ENCODE peak calls at places on chromosomes 12 and 14, in seven cellular contexts. L is iPS DF 6.9, O is H9, J is endodermal cell, I is A549, U is left ventricle myocardium inferior, A is astrocyte. E is an unnamed sample.

GRCh38 chr12:130281157-130281799 is 56.4 kb upstream of the PIWIL1 start:
- DNase-seq in L (no peak), O (peak), J (peak), I (peak), U (no peak), A (no peak), E (no peak)

GRCh38 chr14:61502459-61503093 is 181.2 kb downstream of the PRKCH start:
- DNase-seq in L (no peak), O (peak), J (peak), I (no peak), U (no peak), A (peak), E (no peak)

GRCh38 chr12:88579572-88579940 is 715 bp downstream of the KITLG start:
- DNase-seq in L (no peak), O (no peak), J (peak), I (peak), U (peak), A (no peak), E (peak)

GRCh38 chr12:10143205-10143604 is 13.2 kb upstream of the CLEC7A start:
- DNase-seq in L (no peak), O (no peak), J (no peak), I (no peak), U (no peak), A (no peak), E (no peak)

GRCh38 chr14:39430762-39431415 is 1.3 kb downstream of the FBXO33 start:
- DNase-seq in L (no peak), O (no peak), J (peak), I (no peak), U (no peak), A (no peak), E (no peak)

GRCh38 chr12:54988402-54989054 is 4.0 kb upstream of the TESPA1 start:
- DNase-seq in L (no peak), O (no peak), J (no peak), I (no peak), U (peak), A (no peak), E (peak)

GRCh38 chr14:61611880-61612630 is 83.3 kb upstream of the HIF1A start:
- DNase-seq in L (no peak), O (no peak), J (no peak), I (no peak), U (no peak), A (no peak), E (no peak)

GRCh38 chr12:2535583-2536187 is 259.1 kb upstream of the FKBP4 start:
- DNase-seq in L (no peak), O (no peak), J (no peak), I (no peak), U (no peak), A (no peak), E (no peak)

GRCh38 chr14:72559227-72559626 is 334.7 kb downstream of the DPF3 start:
- DNase-seq in L (no peak), O (no peak), J (peak), I (no peak), U (no peak), A (peak), E (no peak)

GRCh38 chr12:51721281-51721940 is 127.1 kb downstream of the FIGNL2 start:
- DNase-seq in L (peak), O (peak), J (peak), I (no peak), U (peak), A (peak), E (peak)

GRCh38 chr12:47828008-47828966 is 8.6 kb upstream of the HDAC7 start:
- DNase-seq in L (no peak), O (no peak), J (no peak), I (no peak), U (peak), A (no peak), E (no peak)

DNA sequence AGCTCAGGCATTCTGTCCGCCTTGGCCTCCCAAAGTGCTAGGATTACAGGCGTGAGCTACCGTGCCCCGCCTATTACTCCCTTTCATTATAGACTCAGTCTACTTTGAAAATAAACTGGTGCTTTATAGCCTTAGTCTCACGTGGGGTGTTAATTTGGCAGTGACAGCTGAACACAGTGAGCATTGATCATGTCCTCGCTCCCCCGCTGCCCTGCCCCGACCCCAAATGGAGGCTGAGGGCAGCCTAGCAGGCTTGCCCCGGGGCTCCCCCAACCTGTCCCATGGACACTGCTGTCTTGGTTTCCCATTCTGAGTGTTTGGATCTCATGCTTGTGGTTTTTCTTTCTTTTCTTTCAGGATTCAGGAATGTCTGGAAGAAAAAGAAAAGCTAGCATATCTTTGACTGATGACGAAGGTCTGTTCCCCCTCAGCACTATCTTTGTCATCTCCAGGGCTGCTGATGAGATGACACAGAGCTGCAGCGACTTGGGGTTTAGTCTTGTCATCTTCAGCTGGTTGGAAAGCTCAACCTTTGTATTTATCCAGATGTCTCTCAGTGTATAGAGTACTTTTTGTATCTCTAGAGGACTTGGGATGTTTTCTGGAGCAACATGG is 42.2 kb downstream of the EP400 start:
- DNase-seq in L (no peak), O (no peak), J (peak), I (no peak), U (no peak), A (peak), E (no peak)
- H3K27ac ChIP-seq in L (no peak), O (no peak), J (no peak), I (no peak), U (no peak), A (peak), E (no peak)

GRCh38 chr12:27309293-27309994 is 23.2 kb upstream of the BMAL2 start:
- DNase-seq in L (no peak), O (no peak), J (no peak), I (no peak), U (no peak), A (no peak), E (no peak)
- H3K27ac ChIP-seq in L (no peak), O (no peak), J (peak), I (no peak), U (no peak), A (no peak), E (no peak)

GRCh38 chr14:74606727-74607126 is 5.3 kb downstream of the LTBP2 start:
- DNase-seq in L (no peak), O (no peak), J (no peak), I (no peak), U (no peak), A (no peak), E (no peak)

GRCh38 chr14:74605531-74606223 is 6.4 kb downstream of the LTBP2 start:
- DNase-seq in L (no peak), O (no peak), J (no peak), I (no peak), U (no peak), A (no peak), E (no peak)

GRCh38 chr14:74601982-74602381 is 10.1 kb downstream of the LTBP2 start:
- DNase-seq in L (no peak), O (no peak), J (no peak), I (no peak), U (no peak), A (no peak), E (peak)

GRCh38 chr14:74604896-74605295 is 7.1 kb downstream of the LTBP2 start:
- DNase-seq in L (no peak), O (no peak), J (no peak), I (no peak), U (no peak), A (no peak), E (no peak)

GRCh38 chr14:74604157-74604556 is 7.9 kb downstream of the LTBP2 start:
- DNase-seq in L (no peak), O (no peak), J (no peak), I (no peak), U (no peak), A (no peak), E (no peak)
- H3K27ac ChIP-seq in L (no peak), O (no peak), J (no peak), I (no peak), U (no peak), A (no peak), E (no peak)

GRCh38 chr12:6764011-6764828 is 1.9 kb upstream of the PTMS start:
- DNase-seq in L (peak), O (peak), J (peak), I (peak), U (peak), A (peak), E (peak)

GRCh38 chr12:6765634-6766581 is at the start of gene PTMS:
- DNase-seq in L (no peak), O (peak), J (peak), I (peak), U (peak), A (peak), E (peak)

GRCh38 chr12:6765048-6765633 is 1.0 kb upstream of the PTMS start:
- DNase-seq in L (no peak), O (no peak), J (no peak), I (peak), U (no peak), A (no peak), E (no peak)

GRCh38 chr12:6761849-6762248 is 4.3 kb upstream of the PTMS start:
- DNase-seq in L (no peak), O (no peak), J (peak), I (no peak), U (no peak), A (no peak), E (no peak)

GRCh38 chr12:6763380-6763779 is 2.8 kb upstream of the PTMS start:
- DNase-seq in L (no peak), O (no peak), J (no peak), I (no peak), U (no peak), A (no peak), E (no peak)
- H3K27ac ChIP-seq in L (no peak), O (no peak), J (peak), I (peak), U (peak), A (peak), E (peak)

E was measured in kidney.